ENCODE peak calls at places on chromosome 7, in five cellular contexts. R, L, N, W and P are unnamed samples.

GRCh38 chr7:116315293-116315692 is 105.0 kb downstream of the TES start:
- DNase-seq in N (no peak), L (peak; percentile 30), R (no peak), W (no peak), P (no peak)

GRCh38 chr7:34019431-34019830 is 114.1 kb downstream of the BMPER start:
- DNase-seq in W (no peak), L (no peak), R (peak; percentile 49), N (no peak), P (no peak)

GRCh38 chr7:122303971-122304603 is 463 bp downstream of the FEZF1 start:
- DNase-seq in L (no peak), N (no peak), R (no peak), W (no peak), P (peak; percentile 38)

GRCh38 chr7:47873767-47874166 is 74.5 kb downstream of the PKD1L1 start:
- DNase-seq in L (peak; percentile 57), N (no peak), R (no peak), W (no peak), P (no peak)

GRCh38 chr7:148276291-148277041 is 314.1 kb upstream of the C7orf33 start:
- DNase-seq in L (no peak), W (no peak), R (no peak), N (no peak), P (no peak)

GRCh38 chr7:75967573-75967997 is 26.8 kb downstream of the TMEM120A start:
- DNase-seq in R (no peak), W (no peak), L (no peak), N (peak; percentile 65), P (no peak)

GRCh38 chr7:115676707-115677106 is 353.9 kb downstream of the TFEC start:
- DNase-seq in W (no peak), R (no peak), N (no peak), L (no peak), P (no peak)

GRCh38 chr7:26787696-26788095 is 76.7 kb downstream of the SKAP2 start:
- DNase-seq in W (no peak), R (no peak), L (no peak), N (no peak), P (no peak)

GRCh38 chr7:38120076-38120475 is 58.0 kb upstream of the STARD3NL start:
- DNase-seq in L (no peak), R (no peak), N (no peak), W (no peak), P (no peak)

GRCh38 chr7:5217396-5217795 is 27.4 kb downstream of the WIPI2 start:
- DNase-seq in R (no peak), N (no peak), L (no peak), W (no peak), P (no peak)

GRCh38 chr7:29969706-29970105 is 19.9 kb downstream of the SCRN1 start:
- DNase-seq in R (no peak), L (no peak), W (no peak), N (no peak), P (no peak)

GRCh38 chr7:133941496-133941895 is 185.6 kb upstream of the LRGUK start:
- DNase-seq in W (no peak), N (no peak), R (no peak), L (no peak), P (no peak)

GRCh38 chr7:94509264-94509878 is at the start of gene CASD1:
- DNase-seq in W (peak; percentile 72), L (peak; percentile 7), R (peak; percentile 30), N (peak; percentile 75), P (peak; percentile 44)

GRCh38 chr7:95951997-95952795 is 179.8 kb downstream of the DYNC1I1 start:
- DNase-seq in L (no peak), R (no peak), N (no peak), W (no peak), P (peak; percentile 47)

GRCh38 chr7:47954231-47954911 is 6.1 kb upstream of the PKD1L1 start:
- DNase-seq in L (peak; percentile 62), N (no peak), W (no peak), R (no peak), P (no peak)

GRCh38 chr7:127447326-127447945 is 54.9 kb upstream of the ZNF800 start:
- DNase-seq in N (peak; percentile 87), L (peak; percentile 72), W (peak; percentile 68), R (no peak), P (no peak)

GRCh38 chr7:138030679-138031351 is 28.9 kb upstream of the CREB3L2 start:
- DNase-seq in N (no peak), R (no peak), W (no peak), L (peak; percentile 56), P (no peak)

GRCh38 chr7:99864041-99864440 is 12.8 kb downstream of the OR2AE1 start:
- DNase-seq in N (no peak), W (no peak), R (no peak), L (no peak), P (no peak)